ENCODE peak calls at places on chromosomes 16 and 17, in four cellular contexts. X, K, C and W are unnamed samples.

GRCh38 chr16:83100679-83101078 is 473.9 kb downstream of the CDH13 start:
- DNase-seq in X (no peak), K (peak), C (no peak), W (no peak)

GRCh38 chr17:31787857-31788570 is 71.0 kb downstream of the COPRS start:
- DNase-seq in X (no peak), K (peak), C (no peak), W (no peak)

GRCh38 chr17:18033442-18034099 is 5.4 kb downstream of the ATPAF2 start:
- DNase-seq in X (no peak), K (peak), C (peak), W (no peak)

GRCh38 chr17:10166181-10166935 is 32.0 kb downstream of the GAS7 start:
- DNase-seq in X (no peak), K (no peak), C (no peak), W (no peak)

GRCh38 chr16:86579268-86580062 is 1.1 kb downstream of the FOXL1 start:
- DNase-seq in X (no peak), K (no peak), C (no peak), W (no peak)

GRCh38 chr17:79207957-79208356 is 133.3 kb downstream of the ENGASE start:
- DNase-seq in X (peak), K (no peak), C (no peak), W (no peak)

GRCh38 chr17:19388791-19389190 is 1.8 kb upstream of the MFAP4 start:
- DNase-seq in X (no peak), K (peak), C (no peak), W (no peak)

GRCh38 chr17:5419959-5420653 is at the start of gene RPAIN:
- DNase-seq in X (peak), K (peak), C (peak), W (peak)

GRCh38 chr16:58417600-58417999 is 25.3 kb downstream of the GINS3 start:
- DNase-seq in X (no peak), K (no peak), C (no peak), W (no peak)

GRCh38 chr16:24635900-24636610 is 93.4 kb upstream of the TNRC6A start:
- DNase-seq in X (no peak), K (peak), C (no peak), W (no peak)

GRCh38 chr16:54407596-54407995 is 121.0 kb upstream of the IRX3 start:
- DNase-seq in X (no peak), K (peak), C (no peak), W (no peak)

GRCh38 chr17:4266550-4266949 is 2.8 kb upstream of the ANKFY1 start:
- DNase-seq in X (no peak), K (peak), C (no peak), W (no peak)

GRCh38 chr16:4505356-4506153 is 29.4 kb downstream of the HMOX2 start:
- DNase-seq in X (no peak), K (no peak), C (peak), W (peak)

GRCh38 chr16:87053016-87053982 is 263.9 kb downstream of the C16orf95 start:
- DNase-seq in X (no peak), K (no peak), C (no peak), W (no peak)

GRCh38 chr17:40111221-40112128 is 10.3 kb upstream of the MSL1 start:
- DNase-seq in X (no peak), K (peak), C (peak), W (peak)

GRCh38 chr17:31595076-31595475 is 203.6 kb downstream of the RAB11FIP4 start:
- DNase-seq in X (no peak), K (peak), C (no peak), W (no peak)

GRCh38 chr17:63356275-63356905 is 89.7 kb downstream of the CYB561 start:
- DNase-seq in X (no peak), K (peak), C (no peak), W (no peak)

GRCh38 chr17:28928061-28928460 is 23.3 kb downstream of the PHF12 start:
- DNase-seq in X (no peak), K (peak), C (no peak), W (peak)

GRCh38 chr17:79681628-79682261 is 49.0 kb upstream of the ENPP7 start:
- DNase-seq in X (peak), K (no peak), C (no peak), W (no peak)

GRCh38 chr17:63647065-63647725 is 25.0 kb downstream of the MAP3K3 start:
- DNase-seq in X (no peak), K (peak), C (no peak), W (no peak)

GRCh38 chr17:81666092-81666341 is 388 bp downstream of the OXLD1 start:
- DNase-seq in X (no peak), K (no peak), C (no peak), W (no peak)

GRCh38 chr16:87350681-87351319 is 32.8 kb downstream of the FBXO31 start:
- DNase-seq in X (peak), K (no peak), C (no peak), W (no peak)

GRCh38 chr16:9407206-9407758 is 315.8 kb downstream of the HAPSTR1 start:
- DNase-seq in X (no peak), K (no peak), C (no peak), W (no peak)

GRCh38 chr17:78051186-78051972 is 77.2 kb downstream of the TMC6 start:
- DNase-seq in X (no peak), K (no peak), C (no peak), W (no peak)

GRCh38 chr17:76267051-76267576 is 2.0 kb downstream of the UBALD2 start:
- DNase-seq in X (no peak), K (no peak), C (no peak), W (no peak)

GRCh38 chr17:78526231-78527025 is 50.8 kb downstream of the DNAH17 start:
- DNase-seq in X (peak), K (no peak), C (no peak), W (no peak)

GRCh38 chr17:73938706-73939105 is 264.8 kb upstream of the RPL38 start:
- DNase-seq in X (no peak), K (no peak), C (no peak), W (no peak)

GRCh38 chr16:627458-628239 is 3.1 kb upstream of the WFIKKN1 start:
- DNase-seq in X (peak), K (no peak), C (no peak), W (peak)

GRCh38 chr16:59573528-59574271 is 839.6 kb upstream of the GOT2 start:
- DNase-seq in X (no peak), K (no peak), C (no peak), W (no peak)

GRCh38 chr16:81486555-81487061 is 42.0 kb downstream of the CMIP start:
- DNase-seq in X (no peak), K (no peak), C (no peak), W (no peak)

GRCh38 chr16:50863673-50864144 is 121.8 kb downstream of the CYLD start:
- DNase-seq in X (no peak), K (no peak), C (no peak), W (no peak)

GRCh38 chr17:67753026-67753425 is 35.3 kb downstream of the NOL11 start:
- DNase-seq in X (no peak), K (no peak), C (no peak), W (no peak)

GRCh38 chr17:2053380-2054261 is 1.3 kb upstream of the HIC1 start:
- DNase-seq in X (peak), K (no peak), C (peak), W (peak)

GRCh38 chr17:17613708-17614114 is 22.2 kb upstream of the PEMT start:
- DNase-seq in X (no peak), K (peak), C (peak), W (no peak)

GRCh38 chr16:78122774-78123315 is 23.4 kb downstream of the WWOX start:
- DNase-seq in X (no peak), K (peak), C (peak), W (no peak)

GRCh38 chr16:79814124-79814523 is 213.6 kb upstream of the MAF start:
- DNase-seq in X (no peak), K (peak), C (no peak), W (no peak)

GRCh38 chr17:81434079-81434478 is 38.8 kb downstream of the BAHCC1 start:
- DNase-seq in X (no peak), K (no peak), C (no peak), W (no peak)

GRCh38 chr16:10767127-10767526 is 23.5 kb downstream of the NUBP1 start:
- DNase-seq in X (no peak), K (no peak), C (no peak), W (no peak)

GRCh38 chr17:72850410-72850809 is 242.1 kb downstream of the SLC39A11 start:
- DNase-seq in X (no peak), K (peak), C (no peak), W (no peak)

GRCh38 chr17:1999557-2000251 is 25.4 kb downstream of the RTN4RL1 start:
- DNase-seq in X (no peak), K (peak), C (no peak), W (no peak)

GRCh38 chr16:68246671-68247070 is 1.5 kb downstream of the PLA2G15 start:
- DNase-seq in X (no peak), K (no peak), C (no peak), W (no peak)
- TF ChIP-seq CTCF in X (no peak), K (no peak), C (no peak), W (no peak)

DNA sequence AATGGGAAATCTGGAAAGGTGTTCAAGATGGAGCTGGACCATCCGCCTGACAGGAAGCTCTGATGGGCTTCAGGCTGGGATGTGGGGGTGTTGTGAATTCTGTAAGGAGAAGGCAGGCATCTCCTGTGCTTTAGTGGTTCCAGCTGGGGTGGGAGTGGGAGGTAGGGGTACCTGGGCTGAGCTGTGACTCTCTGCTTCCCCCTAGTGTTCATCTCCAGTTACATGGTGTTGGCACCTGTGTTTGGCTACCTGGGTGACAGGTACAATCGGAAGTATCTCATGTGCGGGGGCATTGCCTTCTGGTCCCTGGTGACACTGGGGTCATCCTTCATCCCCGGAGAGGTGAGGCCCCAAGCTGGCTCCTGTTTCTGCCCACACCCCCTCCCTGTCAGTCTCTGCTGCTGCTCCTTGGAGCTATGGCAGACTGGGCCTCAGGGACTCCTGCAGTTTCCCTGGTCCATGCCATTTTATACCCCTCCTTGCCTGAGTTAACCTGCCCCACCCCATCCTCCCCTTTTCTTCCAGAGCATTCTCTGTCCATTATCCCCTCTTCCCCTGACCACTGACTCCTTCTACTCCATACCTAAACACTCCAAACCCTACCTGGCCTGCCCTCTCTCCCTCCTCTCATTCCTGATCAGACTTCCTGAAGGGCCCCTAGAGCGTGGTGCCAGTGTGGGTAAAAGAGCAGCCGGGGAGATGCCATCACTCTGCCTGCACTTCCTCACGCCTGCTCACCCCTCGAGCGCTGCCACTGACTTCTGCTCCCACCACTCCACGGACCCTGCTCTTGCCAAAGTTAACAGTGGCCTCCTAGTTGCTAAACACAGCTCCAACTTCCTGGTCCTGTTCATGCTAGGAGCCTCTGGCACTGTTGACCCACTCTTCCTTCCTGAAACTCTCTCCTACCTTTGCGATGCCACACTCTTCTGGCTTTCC is 3.4 kb downstream of the SPNS1 start:
- DNase-seq in X (peak), K (peak), C (peak), W (no peak)
- TF ChIP-seq CTCF in X (no peak), K (peak), C (peak), W (peak)

DNA sequence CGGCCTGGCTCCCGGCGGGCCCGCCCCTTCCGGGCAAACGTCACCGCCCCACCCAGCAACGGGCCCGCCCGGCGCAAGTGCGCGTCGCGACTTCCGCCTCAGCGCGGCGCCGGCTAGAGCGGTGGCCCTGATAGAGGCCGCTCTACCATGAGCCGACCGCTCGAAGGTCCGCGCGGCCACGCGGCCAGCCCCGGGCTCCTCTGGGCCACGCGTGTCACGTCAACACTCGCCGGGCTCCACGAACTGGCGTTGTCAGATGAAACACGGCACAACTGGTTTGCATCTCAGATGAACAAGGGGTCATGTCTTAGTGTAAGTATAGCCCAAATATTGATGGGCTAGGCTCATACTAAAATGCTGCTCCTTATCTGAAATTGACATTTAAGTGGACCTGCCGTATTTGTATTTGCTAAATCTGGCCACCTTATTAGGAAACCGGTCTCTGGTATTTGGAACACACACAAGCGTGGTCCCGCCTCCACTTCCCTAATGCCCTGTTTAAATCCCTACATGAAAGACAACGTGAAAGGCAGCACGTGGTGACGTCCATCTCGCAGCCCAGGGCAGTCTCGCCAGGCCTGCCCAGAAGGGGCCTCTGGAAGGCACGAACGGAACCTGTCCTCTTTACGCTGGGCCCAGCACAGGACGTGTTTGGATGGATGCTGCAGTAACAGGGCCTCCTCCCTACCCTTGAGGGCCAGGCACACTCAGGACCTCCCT is at the start of gene ZNF598:
- DNase-seq in X (peak), K (peak), C (peak), W (peak)
- TF ChIP-seq CTCF in X (no peak), K (peak), C (no peak), W (no peak)

DNA sequence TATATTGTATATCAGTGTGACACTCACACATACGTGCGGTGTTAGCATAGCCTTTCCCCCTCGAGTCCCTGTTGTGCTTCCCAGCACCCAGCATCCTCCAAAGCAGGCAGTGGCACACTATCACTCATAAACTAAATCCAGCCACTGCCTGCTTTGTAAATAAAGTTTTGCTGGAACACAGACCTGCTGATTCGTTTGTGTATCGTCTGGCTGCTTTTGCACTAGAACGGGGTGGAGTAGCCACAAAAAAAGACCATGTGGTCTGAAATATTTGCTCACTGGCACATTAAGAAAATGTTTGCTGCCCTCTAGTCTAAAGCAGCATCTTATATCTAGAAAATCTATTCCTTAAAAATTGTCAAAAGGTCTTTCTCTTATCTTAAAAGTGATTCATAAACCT is 341.1 kb upstream of the ZFHX3 start:
- DNase-seq in X (no peak), K (no peak), C (no peak), W (no peak)
- TF ChIP-seq CTCF in X (no peak), K (no peak), C (no peak), W (no peak)

DNA sequence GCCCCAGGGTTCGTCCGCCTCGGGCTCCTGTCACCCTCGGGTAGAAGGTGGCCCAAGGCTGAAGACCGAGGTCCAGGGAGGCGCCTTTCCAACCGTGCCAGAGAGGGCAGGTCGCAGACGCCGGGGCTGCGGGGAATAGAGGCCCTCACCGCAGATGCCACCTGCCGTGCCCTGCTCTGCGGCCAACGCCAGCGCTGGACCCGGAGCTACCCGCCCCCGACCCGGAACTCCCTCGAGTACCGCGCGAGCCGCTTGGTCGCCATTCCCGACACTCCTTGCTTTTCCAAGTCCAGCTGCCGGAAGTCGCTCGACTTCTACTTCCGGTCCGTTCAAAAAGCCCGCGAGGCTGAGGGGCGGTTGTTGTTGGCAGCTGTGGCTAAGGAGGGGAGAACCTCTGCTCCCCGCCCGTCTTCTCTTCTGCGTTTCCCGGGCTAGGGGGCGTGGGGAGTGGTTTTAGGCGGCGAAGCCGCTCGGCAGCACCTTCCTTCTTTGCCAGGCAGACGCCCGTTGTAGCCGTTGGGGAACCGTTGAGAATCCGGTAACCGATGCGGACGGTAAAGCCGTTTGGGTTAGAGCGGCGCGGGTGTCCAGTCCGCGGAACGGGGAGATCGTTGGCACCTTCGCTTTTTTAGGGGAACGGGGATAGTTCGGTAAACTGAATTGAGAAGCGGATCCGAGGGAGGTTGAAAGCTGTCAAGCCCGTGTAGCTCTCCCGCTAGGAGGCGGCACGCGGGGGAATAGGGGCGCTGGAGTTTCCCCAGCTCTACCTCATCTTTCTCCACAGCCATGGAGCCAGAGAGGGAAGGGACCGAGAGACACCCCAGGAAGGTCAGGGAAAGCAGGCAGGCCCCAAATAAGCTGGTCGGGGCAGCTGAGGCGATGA is at the start of the genes ERI2 and REXO5:
- DNase-seq in X (peak), K (peak), C (peak), W (peak)
- TF ChIP-seq CTCF in X (peak), K (peak), C (peak), W (peak)